ENCODE peak calls at places on chromosomes 13 and 19, in six cellular contexts. One of them, this sample, is unnamed.

GRCh38 chr19:50349277-50350057 is 16.0 kb downstream of the NAPSA start:
- DNase-seq in osteocyte: no peak
- DNase-seq in SK-N-SH: no peak
- DNase-seq in T follicular helper cell: no peak
- DNase-seq in H9: no peak
- DNase-seq in MV-4-11: no peak
- DNase-seq in this sample: no peak

GRCh38 chr19:5608271-5608666 is 14.3 kb downstream of the SAFB2 start:
- DNase-seq in osteocyte: no peak
- DNase-seq in T follicular helper cell: no peak
- DNase-seq in SK-N-SH: no peak
- DNase-seq in MV-4-11: no peak
- DNase-seq in H9: no peak
- DNase-seq in this sample: no peak

GRCh38 chr13:63041640-63042414 is 1626.2 kb upstream of the PCDH20 start:
- DNase-seq in MV-4-11: no peak
- DNase-seq in H9: no peak
- DNase-seq in osteocyte: no peak
- DNase-seq in SK-N-SH: no peak
- DNase-seq in T follicular helper cell: no peak
- DNase-seq in this sample: no peak

GRCh38 chr19:44455100-44455499 is 6.8 kb upstream of the ZNF229 start:
- DNase-seq in SK-N-SH: no peak
- DNase-seq in T follicular helper cell: no peak
- DNase-seq in H9: no peak
- DNase-seq in MV-4-11: no peak
- DNase-seq in osteocyte: no peak
- DNase-seq in this sample: no peak

GRCh38 chr13:67283602-67284001 is 53.5 kb upstream of the PCDH9 start:
- DNase-seq in H9: no peak
- DNase-seq in osteocyte: no peak
- DNase-seq in MV-4-11: no peak
- DNase-seq in T follicular helper cell: no peak
- DNase-seq in SK-N-SH: no peak
- DNase-seq in this sample: no peak

GRCh38 chr19:19206938-19207337 is 3.7 kb upstream of the NR2C2AP start:
- DNase-seq in H9: no peak
- DNase-seq in MV-4-11: no peak
- DNase-seq in osteocyte: no peak
- DNase-seq in SK-N-SH: no peak
- DNase-seq in T follicular helper cell: no peak
- DNase-seq in this sample: no peak

GRCh38 chr19:54415208-54415900 is at the start of gene TTYH1:
- DNase-seq in H9: peak
- DNase-seq in T follicular helper cell: peak
- DNase-seq in osteocyte: no peak
- DNase-seq in MV-4-11: no peak
- DNase-seq in SK-N-SH: peak
- DNase-seq in this sample: no peak

GRCh38 chr13:49326222-49326917 is 78.6 kb downstream of the CDADC1 start:
- DNase-seq in H9: no peak
- DNase-seq in osteocyte: no peak
- DNase-seq in T follicular helper cell: no peak
- DNase-seq in SK-N-SH: no peak
- DNase-seq in MV-4-11: no peak
- DNase-seq in this sample: no peak

GRCh38 chr19:31880283-31880682 is 465.1 kb upstream of the ZNF507 start:
- DNase-seq in H9: no peak
- DNase-seq in SK-N-SH: no peak
- DNase-seq in T follicular helper cell: no peak
- DNase-seq in osteocyte: no peak
- DNase-seq in MV-4-11: no peak
- DNase-seq in this sample: no peak

This sample was measured in NCI-H460.